ENCODE peak calls at places on chromosomes 2 and 18, in eight cellular contexts. One of them, this sample, is unnamed.

GRCh38 chr2:41180392-41180791 is 728.5 kb upstream of the SLC8A1 start:
- DNase-seq in fibroblast of villous mesenchyme: no peak
- DNase-seq in heart left ventricle: no peak
- DNase-seq in cardiac muscle cell: no peak
- DNase-seq in fibroblast of lung: no peak
- DNase-seq in endothelial cell: no peak
- DNase-seq in brain microvascular endothelial cell: no peak
- DNase-seq in A549: no peak
- DNase-seq in this sample: no peak

GRCh38 chr2:25341753-25342371 is at the start of gene DNMT3A:
- DNase-seq in cardiac muscle cell: peak
- DNase-seq in brain microvascular endothelial cell: peak
- DNase-seq in A549: peak
- DNase-seq in fibroblast of villous mesenchyme: peak
- DNase-seq in heart left ventricle: peak
- DNase-seq in endothelial cell: peak
- DNase-seq in fibroblast of lung: peak
- DNase-seq in this sample: peak

GRCh38 chr18:74081966-74082365 is 65.7 kb downstream of the FBXO15 start:
- DNase-seq in fibroblast of villous mesenchyme: no peak
- DNase-seq in heart left ventricle: no peak
- DNase-seq in cardiac muscle cell: no peak
- DNase-seq in endothelial cell: no peak
- DNase-seq in A549: no peak
- DNase-seq in fibroblast of lung: no peak
- DNase-seq in brain microvascular endothelial cell: no peak
- DNase-seq in this sample: no peak

GRCh38 chr2:70850905-70851304 is 15.3 kb upstream of the CD207 start:
- DNase-seq in fibroblast of villous mesenchyme: no peak
- DNase-seq in A549: no peak
- DNase-seq in brain microvascular endothelial cell: no peak
- DNase-seq in heart left ventricle: no peak
- DNase-seq in fibroblast of lung: no peak
- DNase-seq in cardiac muscle cell: no peak
- DNase-seq in endothelial cell: no peak
- DNase-seq in this sample: no peak

GRCh38 chr18:25279556-25279955 is 72.4 kb downstream of the ZNF521 start:
- DNase-seq in brain microvascular endothelial cell: no peak
- DNase-seq in fibroblast of lung: peak
- DNase-seq in endothelial cell: no peak
- DNase-seq in fibroblast of villous mesenchyme: no peak
- DNase-seq in heart left ventricle: no peak
- DNase-seq in cardiac muscle cell: no peak
- DNase-seq in A549: no peak
- DNase-seq in this sample: no peak

GRCh38 chr2:196925768-196926561 is 542 bp downstream of the PGAP1 start:
- DNase-seq in fibroblast of villous mesenchyme: peak
- DNase-seq in A549: peak
- DNase-seq in endothelial cell: peak
- DNase-seq in heart left ventricle: peak
- DNase-seq in cardiac muscle cell: peak
- DNase-seq in brain microvascular endothelial cell: peak
- DNase-seq in fibroblast of lung: peak
- DNase-seq in this sample: peak

GRCh38 chr18:61628085-61628484 is 264.7 kb downstream of the RNF152 start:
- DNase-seq in fibroblast of lung: no peak
- DNase-seq in heart left ventricle: no peak
- DNase-seq in cardiac muscle cell: no peak
- DNase-seq in brain microvascular endothelial cell: no peak
- DNase-seq in A549: no peak
- DNase-seq in endothelial cell: no peak
- DNase-seq in fibroblast of villous mesenchyme: no peak
- DNase-seq in this sample: no peak

GRCh38 chr2:158359846-158360245 is 96.7 kb downstream of the CCDC148 start:
- DNase-seq in brain microvascular endothelial cell: peak
- DNase-seq in fibroblast of lung: no peak
- DNase-seq in heart left ventricle: no peak
- DNase-seq in endothelial cell: no peak
- DNase-seq in A549: peak
- DNase-seq in fibroblast of villous mesenchyme: no peak
- DNase-seq in cardiac muscle cell: no peak
- DNase-seq in this sample: no peak

GRCh38 chr2:233852056-233852455 is 2.3 kb downstream of the HJURP start:
- DNase-seq in cardiac muscle cell: peak
- DNase-seq in heart left ventricle: no peak
- DNase-seq in fibroblast of villous mesenchyme: no peak
- DNase-seq in fibroblast of lung: no peak
- DNase-seq in A549: peak
- DNase-seq in endothelial cell: peak
- DNase-seq in brain microvascular endothelial cell: no peak
- DNase-seq in this sample: no peak

GRCh38 chr18:44957440-44957839 is 276.8 kb downstream of the SETBP1 start:
- DNase-seq in heart left ventricle: no peak
- DNase-seq in fibroblast of villous mesenchyme: no peak
- DNase-seq in A549: no peak
- DNase-seq in fibroblast of lung: no peak
- DNase-seq in cardiac muscle cell: no peak
- DNase-seq in brain microvascular endothelial cell: no peak
- DNase-seq in endothelial cell: no peak
- DNase-seq in this sample: no peak

GRCh38 chr2:217890445-217890844 is 112.3 kb downstream of the TNS1 start:
- DNase-seq in heart left ventricle: peak
- DNase-seq in endothelial cell: peak
- DNase-seq in brain microvascular endothelial cell: peak
- DNase-seq in fibroblast of villous mesenchyme: peak
- DNase-seq in cardiac muscle cell: peak
- DNase-seq in fibroblast of lung: peak
- DNase-seq in A549: peak
- DNase-seq in this sample: peak

GRCh38 chr2:21317131-21317530 is 193.4 kb downstream of the TDRD15 start:
- DNase-seq in brain microvascular endothelial cell: peak
- DNase-seq in endothelial cell: peak
- DNase-seq in A549: peak
- DNase-seq in fibroblast of villous mesenchyme: peak
- DNase-seq in fibroblast of lung: peak
- DNase-seq in heart left ventricle: peak
- DNase-seq in cardiac muscle cell: peak
- DNase-seq in this sample: peak

GRCh38 chr18:9642799-9643445 is 28.6 kb upstream of the PPP4R1 start:
- DNase-seq in fibroblast of villous mesenchyme: peak
- DNase-seq in cardiac muscle cell: peak
- DNase-seq in A549: no peak
- DNase-seq in heart left ventricle: no peak
- DNase-seq in endothelial cell: no peak
- DNase-seq in brain microvascular endothelial cell: peak
- DNase-seq in fibroblast of lung: no peak
- DNase-seq in this sample: no peak

GRCh38 chr2:237280937-237281336 is 133.0 kb downstream of the COL6A3 start:
- DNase-seq in fibroblast of lung: no peak
- DNase-seq in endothelial cell: no peak
- DNase-seq in brain microvascular endothelial cell: no peak
- DNase-seq in fibroblast of villous mesenchyme: no peak
- DNase-seq in A549: no peak
- DNase-seq in cardiac muscle cell: no peak
- DNase-seq in heart left ventricle: no peak
- DNase-seq in this sample: no peak

GRCh38 chr2:237279012-237279768 is 134.8 kb downstream of the COL6A3 start:
- DNase-seq in A549: no peak
- DNase-seq in heart left ventricle: no peak
- DNase-seq in brain microvascular endothelial cell: no peak
- DNase-seq in fibroblast of lung: peak
- DNase-seq in endothelial cell: no peak
- DNase-seq in fibroblast of villous mesenchyme: no peak
- DNase-seq in cardiac muscle cell: no peak
- DNase-seq in this sample: no peak

GRCh38 chr2:237281900-237282306 is 132.1 kb downstream of the COL6A3 start:
- DNase-seq in fibroblast of lung: peak
- DNase-seq in endothelial cell: no peak
- DNase-seq in brain microvascular endothelial cell: peak
- DNase-seq in fibroblast of villous mesenchyme: peak
- DNase-seq in heart left ventricle: no peak
- DNase-seq in A549: no peak
- DNase-seq in cardiac muscle cell: peak
- DNase-seq in this sample: no peak

GRCh38 chr2:237278593-237278992 is 135.4 kb downstream of the COL6A3 start:
- DNase-seq in A549: no peak
- DNase-seq in fibroblast of villous mesenchyme: peak
- DNase-seq in cardiac muscle cell: peak
- DNase-seq in fibroblast of lung: peak
- DNase-seq in endothelial cell: no peak
- DNase-seq in heart left ventricle: peak
- DNase-seq in brain microvascular endothelial cell: no peak
- DNase-seq in this sample: no peak

DNA sequence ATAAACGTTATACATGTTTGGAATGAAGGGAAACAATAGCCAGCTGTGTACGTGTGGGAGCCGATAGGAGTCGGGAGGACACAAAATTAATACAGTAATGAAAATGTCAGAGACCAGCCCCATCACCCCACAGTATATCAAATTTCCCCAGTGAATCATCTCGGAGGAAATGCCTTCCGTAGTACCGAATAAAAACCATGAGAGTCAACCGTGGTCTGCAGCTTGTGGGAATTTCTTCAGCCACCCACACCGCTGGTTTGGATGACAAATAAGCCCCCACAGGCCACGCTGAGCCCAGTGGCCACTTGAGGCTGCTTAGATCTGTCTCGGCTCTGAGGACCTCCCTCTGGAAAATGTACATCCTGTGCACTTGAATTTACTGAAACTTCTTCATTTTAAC is 133.7 kb downstream of the COL6A3 start:
- DNase-seq in brain microvascular endothelial cell: peak
- DNase-seq in A549: no peak
- DNase-seq in fibroblast of lung: peak
- DNase-seq in fibroblast of villous mesenchyme: peak
- DNase-seq in endothelial cell: no peak
- DNase-seq in cardiac muscle cell: peak
- DNase-seq in heart left ventricle: peak
- DNase-seq in this sample: no peak
- TF ChIP-seq CTCF in brain microvascular endothelial cell: peak
- TF ChIP-seq CTCF in A549: no peak
- TF ChIP-seq CTCF in fibroblast of lung: no peak
- TF ChIP-seq CTCF in fibroblast of villous mesenchyme: no peak
- TF ChIP-seq CTCF in endothelial cell: no peak
- TF ChIP-seq CTCF in cardiac muscle cell: no peak
- TF ChIP-seq CTCF in heart left ventricle: no peak
- TF ChIP-seq CTCF in this sample: no peak

GRCh38 chr2:240557101-240557751 is 562 bp downstream of the ANKMY1 start:
- DNase-seq in brain microvascular endothelial cell: no peak
- DNase-seq in endothelial cell: peak
- DNase-seq in cardiac muscle cell: no peak
- DNase-seq in heart left ventricle: no peak
- DNase-seq in A549: no peak
- DNase-seq in fibroblast of villous mesenchyme: no peak
- DNase-seq in fibroblast of lung: no peak
- DNase-seq in this sample: no peak
- TF ChIP-seq CTCF in brain microvascular endothelial cell: no peak
- TF ChIP-seq CTCF in endothelial cell: no peak
- TF ChIP-seq CTCF in cardiac muscle cell: no peak
- TF ChIP-seq CTCF in heart left ventricle: no peak
- TF ChIP-seq CTCF in A549: no peak
- TF ChIP-seq CTCF in fibroblast of villous mesenchyme: no peak
- TF ChIP-seq CTCF in fibroblast of lung: no peak
- TF ChIP-seq CTCF in this sample: no peak

GRCh38 chr2:112465373-112465772 is 16.6 kb upstream of the TTL start:
- DNase-seq in fibroblast of villous mesenchyme: peak
- DNase-seq in endothelial cell: no peak
- DNase-seq in A549: peak
- DNase-seq in brain microvascular endothelial cell: peak
- DNase-seq in cardiac muscle cell: peak
- DNase-seq in heart left ventricle: no peak
- DNase-seq in fibroblast of lung: peak
- DNase-seq in this sample: no peak
- TF ChIP-seq CTCF in fibroblast of villous mesenchyme: peak
- TF ChIP-seq CTCF in endothelial cell: no peak
- TF ChIP-seq CTCF in A549: no peak
- TF ChIP-seq CTCF in brain microvascular endothelial cell: peak
- TF ChIP-seq CTCF in cardiac muscle cell: peak
- TF ChIP-seq CTCF in heart left ventricle: no peak
- TF ChIP-seq CTCF in fibroblast of lung: peak
- TF ChIP-seq CTCF in this sample: no peak

GRCh38 chr18:76259012-76259568 is 236.0 kb downstream of the ZNF516 start:
- DNase-seq in fibroblast of lung: peak
- DNase-seq in endothelial cell: no peak
- DNase-seq in brain microvascular endothelial cell: no peak
- DNase-seq in cardiac muscle cell: peak
- DNase-seq in heart left ventricle: no peak
- DNase-seq in A549: no peak
- DNase-seq in fibroblast of villous mesenchyme: no peak
- DNase-seq in this sample: no peak
- TF ChIP-seq CTCF in fibroblast of lung: no peak
- TF ChIP-seq CTCF in endothelial cell: no peak
- TF ChIP-seq CTCF in brain microvascular endothelial cell: peak
- TF ChIP-seq CTCF in cardiac muscle cell: peak
- TF ChIP-seq CTCF in heart left ventricle: no peak
- TF ChIP-seq CTCF in A549: no peak
- TF ChIP-seq CTCF in fibroblast of villous mesenchyme: peak
- TF ChIP-seq CTCF in this sample: no peak